ENCODE peak calls at places on chromosomes 1 and 21, in seven cellular contexts. H, P, U, V, O, L and M are unnamed samples.
A peak's percentile ranks its signal among the peaks of the same experiment; 100 is the strongest.

GRCh38 chr1:22388666-22389455 is 62.8 kb upstream of the ZBTB40 start:
- DNase-seq in H (peak; percentile 80), P (no peak), U (peak; percentile 29), V (no peak), O (no peak), L (no peak), M (peak; percentile 97)

GRCh38 chr1:36369061-36369470 is 16.7 kb downstream of the STK40 start:
- DNase-seq in H (peak; percentile 74), P (no peak), U (peak; percentile 76), V (peak; percentile 60), O (no peak), L (peak; percentile 77), M (peak; percentile 59)

GRCh38 chr1:110305875-110306420 is 33.2 kb upstream of the RBM15 start:
- DNase-seq in H (no peak), P (no peak), U (no peak), V (no peak), O (no peak), L (no peak), M (no peak)

GRCh38 chr21:31347435-31348032 is 3.5 kb upstream of the TIAM1 start:
- DNase-seq in H (peak; percentile 72), P (no peak), U (peak; percentile 61), V (peak; percentile 50), O (no peak), L (peak; percentile 62), M (peak; percentile 16)

GRCh38 chr1:40710581-40711315 is 19.2 kb downstream of the NFYC start:
- DNase-seq in H (no peak), P (no peak), U (peak; percentile 17), V (no peak), O (no peak), L (peak; percentile 26), M (no peak)

GRCh38 chr1:1858382-1859086 is 32.4 kb downstream of the GNB1 start:
- DNase-seq in H (peak; percentile 56), P (peak; percentile 90), U (peak; percentile 93), V (peak; percentile 81), O (peak; percentile 80), L (peak; percentile 42), M (peak; percentile 86)

GRCh38 chr1:150808134-150808533 is at the start of gene CTSK:
- DNase-seq in H (no peak), P (no peak), U (peak; percentile 23), V (no peak), O (no peak), L (peak; percentile 4), M (peak; percentile 51)

GRCh38 chr1:5770981-5771765 is 221.1 kb downstream of the NPHP4 start:
- DNase-seq in H (no peak), P (no peak), U (no peak), V (no peak), O (no peak), L (peak; percentile 21), M (peak; percentile 1)

GRCh38 chr1:17768651-17769241 is 13.6 kb downstream of the ACTL8 start:
- DNase-seq in H (no peak), P (peak; percentile 52), U (peak; percentile 89), V (peak; percentile 92), O (peak; percentile 19), L (no peak), M (peak; percentile 60)

GRCh38 chr1:193494368-193494767 is 308.0 kb upstream of the B3GALT2 start:
- DNase-seq in H (no peak), P (no peak), U (no peak), V (no peak), O (no peak), L (no peak), M (no peak)

GRCh38 chr21:44845418-44846200 is 27.7 kb upstream of the SUMO3 start:
- DNase-seq in H (peak; percentile 33), P (no peak), U (peak; percentile 60), V (peak; percentile 24), O (no peak), L (peak; percentile 18), M (peak; percentile 45)

GRCh38 chr1:71080178-71080781 is 555 bp downstream of the ZRANB2 start:
- DNase-seq in H (peak; percentile 32), P (no peak), U (peak; percentile 30), V (peak; percentile 7), O (no peak), L (peak; percentile 4), M (peak; percentile 27)

GRCh38 chr1:235424092-235424491 is 56.9 kb downstream of the TBCE start:
- DNase-seq in H (no peak), P (no peak), U (no peak), V (no peak), O (no peak), L (no peak), M (no peak)

GRCh38 chr1:162108426-162108825 is 38.9 kb downstream of the NOS1AP start:
- DNase-seq in H (no peak), P (no peak), U (no peak), V (no peak), O (no peak), L (no peak), M (no peak)

GRCh38 chr1:219109424-219110018 is 64.2 kb upstream of the LYPLAL1 start:
- DNase-seq in H (no peak), P (no peak), U (no peak), V (no peak), O (no peak), L (no peak), M (no peak)

GRCh38 chr1:188343914-188344313 is 1515.2 kb downstream of the PLA2G4A start:
- DNase-seq in H (no peak), P (no peak), U (no peak), V (no peak), O (no peak), L (no peak), M (no peak)

GRCh38 chr1:221743416-221744208 is 1.7 kb upstream of the DUSP10 start:
- DNase-seq in H (peak; percentile 51), P (no peak), U (no peak), V (no peak), O (no peak), L (no peak), M (no peak)

GRCh38 chr1:43974443-43975248 is at the start of gene ATP6V0B:
- DNase-seq in H (peak; percentile 97), P (peak; percentile 75), U (peak; percentile 94), V (peak; percentile 89), O (peak; percentile 73), L (peak; percentile 98), M (peak; percentile 90)

GRCh38 chr1:22652881-22653316 is at the start of gene C1QB:
- DNase-seq in H (no peak), P (no peak), U (no peak), V (no peak), O (no peak), L (no peak), M (no peak)

GRCh38 chr1:34547043-34547674 is 207.7 kb upstream of the GJB5 start:
- DNase-seq in H (peak; percentile 36), P (no peak), U (no peak), V (no peak), O (no peak), L (no peak), M (peak; percentile 39)

GRCh38 chr1:34549199-34549598 is 205.6 kb upstream of the GJB5 start:
- DNase-seq in H (peak; percentile 21), P (no peak), U (no peak), V (no peak), O (no peak), L (no peak), M (no peak)
- TF ChIP-seq CTCF in H (no peak), P (peak; percentile 35), U (no peak), V (no peak), O (peak; percentile 10), L (no peak), M (peak; percentile 37)

DNA sequence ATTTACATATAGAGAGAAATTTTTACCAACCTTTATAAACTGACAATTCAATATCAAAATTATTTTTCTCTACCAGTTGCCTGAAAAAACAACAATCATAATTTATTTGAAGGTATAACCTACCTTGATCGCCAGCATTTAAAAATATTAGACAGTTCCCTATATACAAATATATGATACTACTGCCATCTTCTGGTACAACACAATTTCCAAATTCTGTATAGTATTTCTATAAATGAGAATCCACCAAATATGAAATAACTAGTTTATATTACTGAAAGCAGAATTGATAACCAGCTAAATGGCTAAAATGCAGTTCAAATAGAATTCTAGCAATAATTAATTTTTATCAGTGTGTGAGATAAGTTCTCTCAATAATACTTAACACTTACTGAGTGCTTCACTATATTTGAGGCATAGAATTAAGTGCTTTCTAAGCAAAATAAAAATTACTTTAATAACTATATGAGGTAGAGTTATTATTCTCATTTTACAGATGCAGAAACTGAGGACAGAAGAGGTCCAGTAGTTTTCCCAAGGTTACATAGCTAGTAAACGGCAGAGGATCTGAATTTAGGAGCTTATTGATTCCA is 75.6 kb downstream of the PIGK start:
- DNase-seq in H (peak; percentile 13), P (no peak), U (peak; percentile 31), V (peak; percentile 1), O (no peak), L (no peak), M (peak; percentile 12)
- TF ChIP-seq CTCF in H (peak; percentile 19), P (no peak), U (peak; percentile 10), V (peak; percentile 45), O (peak; percentile 27), L (peak; percentile 39), M (peak; percentile 54)

GRCh38 chr1:111619635-111620411 is at the start of gene RAP1A:
- DNase-seq in H (peak; percentile 95), P (peak; percentile 66), U (peak; percentile 92), V (peak; percentile 88), O (peak; percentile 79), L (peak; percentile 96), M (peak; percentile 90)
- TF ChIP-seq CTCF in H (no peak), P (no peak), U (no peak), V (no peak), O (no peak), L (no peak), M (no peak)

GRCh38 chr1:180502361-180503273 is at the start of gene ACBD6:
- DNase-seq in H (peak; percentile 89), P (peak; percentile 64), U (peak; percentile 91), V (peak; percentile 83), O (peak; percentile 67), L (peak; percentile 83), M (peak; percentile 86)
- TF ChIP-seq CTCF in H (peak; percentile 31), P (no peak), U (peak; percentile 13), V (no peak), O (no peak), L (peak; percentile 27), M (peak; percentile 18)